ENCODE peak calls at places on chromosomes 3 and 15, in four cellular contexts. Q is PC-3, T is K562, Y is neural progenitor cell. W is an unnamed sample.

GRCh38 chr15:85112997-85113396 is 131.3 kb downstream of the PDE8A start:
- DNase-seq in Q (no peak), T (no peak), Y (no peak), W (no peak)

GRCh38 chr15:56244237-56244810 is 645 bp upstream of the RFX7 start:
- DNase-seq in Q (peak; percentile 19), T (peak; percentile 69), Y (peak; percentile 80), W (peak; percentile 84)

GRCh38 chr3:70064194-70064787 is 64.8 kb downstream of the SAMMSON start:
- DNase-seq in Q (peak; percentile 53), T (peak; percentile 15), Y (peak; percentile 47), W (peak; percentile 8)

GRCh38 chr15:83356516-83357399 is 72.3 kb upstream of the BNC1 start:
- DNase-seq in Q (no peak), T (no peak), Y (no peak), W (no peak)

GRCh38 chr15:74955796-74956647 is 550 bp downstream of the RPP25 start:
- DNase-seq in Q (no peak), T (peak; percentile 67), Y (peak; percentile 86), W (no peak)

GRCh38 chr3:159637895-159638542 is 350.6 kb upstream of the IL12A start:
- DNase-seq in Q (peak; percentile 86), T (no peak), Y (no peak), W (no peak)

GRCh38 chr3:29696311-29696710 is 415.4 kb downstream of the RBMS3 start:
- DNase-seq in Q (no peak), T (no peak), Y (no peak), W (no peak)

GRCh38 chr3:49807427-49808114 is 4.5 kb downstream of the INKA1 start:
- DNase-seq in Q (no peak), T (no peak), Y (no peak), W (no peak)

GRCh38 chr3:14876942-14877341 is 58.2 kb downstream of the FGD5 start:
- DNase-seq in Q (peak; percentile 28), T (no peak), Y (no peak), W (no peak)

GRCh38 chr3:135896613-135897012 is 68.9 kb upstream of the PPP2R3A start:
- DNase-seq in Q (peak; percentile 64), T (no peak), Y (no peak), W (no peak)

DNA sequence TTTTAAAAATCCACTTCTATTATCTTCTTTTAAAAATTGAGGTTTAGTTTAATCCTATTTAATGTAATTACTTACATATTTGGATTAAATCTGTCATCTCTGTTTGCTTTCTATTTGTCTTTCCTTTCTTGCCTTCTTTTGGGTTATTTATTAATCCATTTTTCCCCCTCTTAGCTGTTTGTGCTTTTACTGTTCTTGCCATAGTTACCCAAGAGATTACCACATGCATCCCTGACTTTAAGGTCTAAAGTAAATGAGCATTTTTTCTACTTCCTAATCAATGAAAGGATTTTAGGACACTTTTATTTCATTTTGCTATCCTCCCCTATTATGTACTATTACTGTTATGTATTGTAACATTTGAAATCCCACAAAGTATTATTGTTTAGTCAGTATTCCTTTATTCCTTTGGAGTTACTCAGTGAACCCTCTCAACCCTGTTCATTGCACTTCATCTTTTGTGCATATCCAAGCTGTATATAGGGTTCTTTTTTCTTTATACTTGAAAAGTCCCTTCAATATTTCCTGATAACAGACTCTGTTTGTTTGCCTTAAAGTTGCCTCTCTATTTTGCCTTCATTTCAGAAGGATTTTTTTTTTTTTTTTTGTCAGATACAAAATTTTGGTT is 62.7 kb downstream of the MEF2A start:
- DNase-seq in Q (no peak), T (no peak), Y (no peak), W (no peak)
- H3K79me2 ChIP-seq in Q (peaks cover 65% of the 10 kb centered on the region), T (no peaks in the 10 kb centered on the region), Y (peaks cover 91% of the 10 kb centered on the region), W (peaks cover 92% of the 10 kb centered on the region)

DNA sequence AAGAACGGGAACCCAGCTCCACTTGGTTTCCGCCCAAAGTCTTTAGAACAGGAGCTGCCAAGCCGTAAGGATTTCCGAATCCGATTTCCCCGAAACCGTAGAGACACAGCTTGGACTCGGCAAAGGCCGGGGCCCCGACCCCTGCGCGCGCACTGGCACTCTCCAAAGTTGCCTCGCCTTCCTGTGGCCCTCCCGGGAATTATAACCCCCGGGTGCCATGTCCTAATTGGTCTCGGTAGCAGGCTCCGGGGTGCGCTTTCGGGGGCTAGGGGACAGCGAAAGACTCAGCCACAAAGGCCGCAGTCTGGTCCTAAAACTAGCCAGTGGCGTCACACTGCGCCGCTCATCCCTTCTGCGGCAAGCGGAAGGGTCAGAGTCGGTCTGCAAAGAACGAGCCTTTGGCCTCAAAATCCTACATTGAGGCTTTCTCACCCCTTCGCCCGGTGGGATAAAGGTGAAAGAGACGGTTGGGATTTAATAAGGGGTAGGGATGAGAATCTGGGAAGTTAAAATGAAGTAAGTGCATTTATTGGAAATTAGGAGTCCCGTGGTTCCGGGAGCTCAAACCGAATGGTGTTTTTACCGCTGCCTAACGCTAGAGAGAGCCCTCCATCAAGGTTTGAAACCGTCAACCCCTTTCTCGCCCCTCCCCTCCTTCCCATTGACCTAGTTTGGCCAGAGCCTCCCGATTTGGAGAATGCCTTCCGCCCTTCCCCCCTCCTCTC is 6.7 kb downstream of the BCL6 start:
- DNase-seq in Q (peak; percentile 94), T (peak; percentile 84), Y (peak; percentile 95), W (peak; percentile 86)
- H3K79me2 ChIP-seq in Q (peaks cover 65% of the 10 kb centered on the region), T (peaks cover 16% of the 10 kb centered on the region), Y (peaks cover 17% of the 10 kb centered on the region), W (peaks cover 31% of the 10 kb centered on the region)

GRCh38 chr3:171442184-171442583 is 18.0 kb downstream of the TNIK start:
- DNase-seq in Q (no peak), T (no peak), Y (peak; percentile 55), W (no peak)
- H3K79me2 ChIP-seq in Q (no peaks in the 10 kb centered on the region), T (peaks cover 72% of the 10 kb centered on the region), Y (no peaks in the 10 kb centered on the region), W (no peaks in the 10 kb centered on the region)

GRCh38 chr3:63977893-63978292 is 45.4 kb downstream of the PSMD6 start:
- DNase-seq in Q (no peak), T (no peak), Y (no peak), W (no peak)

GRCh38 chr3:63980830-63981498 is 42.3 kb downstream of the PSMD6 start:
- DNase-seq in Q (no peak), T (no peak), Y (no peak), W (no peak)

GRCh38 chr3:63980019-63980418 is 43.3 kb downstream of the PSMD6 start:
- DNase-seq in Q (no peak), T (no peak), Y (no peak), W (no peak)

GRCh38 chr3:63976862-63977180 is 46.5 kb downstream of the PSMD6 start:
- DNase-seq in Q (no peak), T (no peak), Y (no peak), W (no peak)

GRCh38 chr3:63979093-63979492 is 44.2 kb downstream of the PSMD6 start:
- DNase-seq in Q (no peak), T (no peak), Y (no peak), W (no peak)
- H3K79me2 ChIP-seq in Q (no peaks in the 10 kb centered on the region), T (peaks cover 10% of the 10 kb centered on the region), Y (peaks cover 52% of the 10 kb centered on the region), W (peaks cover 64% of the 10 kb centered on the region)

GRCh38 chr15:89225588-89225987 is 4.2 kb upstream of the RLBP1 start:
- DNase-seq in Q (no peak), T (no peak), Y (no peak), W (no peak)

GRCh38 chr15:89227425-89227824 is 6.0 kb upstream of the RLBP1 start:
- DNase-seq in Q (no peak), T (no peak), Y (peak; percentile 21), W (no peak)

GRCh38 chr15:89231832-89232231 is 10.5 kb upstream of the RLBP1 start:
- DNase-seq in Q (no peak), T (no peak), Y (no peak), W (no peak)

GRCh38 chr15:89226359-89227221 is 5.2 kb upstream of the RLBP1 start:
- DNase-seq in Q (no peak), T (peak; percentile 77), Y (no peak), W (no peak)

GRCh38 chr15:89230277-89230676 is 8.9 kb upstream of the RLBP1 start:
- DNase-seq in Q (no peak), T (peak; percentile 62), Y (no peak), W (no peak)
- H3K79me2 ChIP-seq in Q (no peaks in the 10 kb centered on the region), T (no peaks in the 10 kb centered on the region), Y (no peaks in the 10 kb centered on the region), W (no peaks in the 10 kb centered on the region)

DNA sequence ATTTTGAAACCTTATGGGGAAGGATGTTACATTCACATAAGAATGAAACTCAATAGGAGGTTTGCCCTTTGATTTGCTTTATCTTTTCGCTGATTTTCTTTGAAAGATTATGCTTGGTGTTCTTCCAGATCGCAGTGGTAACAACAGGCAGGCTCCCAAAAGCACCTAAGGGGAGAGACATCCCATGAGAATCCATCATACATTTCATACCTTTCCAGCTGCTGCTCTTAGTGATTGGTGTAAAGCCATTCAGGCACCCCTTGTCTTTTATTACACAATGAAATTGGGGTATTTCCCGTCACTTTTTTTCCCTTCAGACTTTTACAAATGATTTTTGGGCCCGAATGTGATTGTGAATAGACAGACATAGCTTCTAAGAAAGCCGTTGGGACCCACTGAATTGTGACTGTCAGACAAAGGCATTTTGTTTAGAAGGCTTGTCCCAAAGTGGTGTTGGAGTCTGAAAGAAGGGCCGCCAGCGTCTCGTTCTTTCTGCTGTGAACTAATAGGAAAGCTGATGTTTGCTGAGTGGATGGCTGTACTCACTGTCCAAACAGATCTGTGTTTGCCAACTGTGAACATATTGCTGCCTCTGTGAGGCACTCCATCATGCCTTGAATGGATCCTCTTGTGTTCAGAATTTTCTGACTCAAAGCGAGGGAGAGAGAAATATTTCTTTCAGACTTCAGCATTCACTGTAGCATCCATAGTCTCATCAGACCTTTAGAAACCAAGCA is 164.3 kb downstream of the FNDC3B start:
- DNase-seq in Q (peak; percentile 78), T (no peak), Y (peak; percentile 42), W (no peak)
- H3K79me2 ChIP-seq in Q (peaks cover 73% of the 10 kb centered on the region), T (peaks cover 57% of the 10 kb centered on the region), Y (peaks cover 56% of the 10 kb centered on the region), W (no peaks in the 10 kb centered on the region)

GRCh38 chr3:73530030-73530411 is 94.7 kb downstream of the PDZRN3 start:
- DNase-seq in Q (no peak), T (no peak), Y (no peak), W (no peak)

GRCh38 chr3:73523661-73524060 is 101.1 kb downstream of the PDZRN3 start:
- DNase-seq in Q (no peak), T (no peak), Y (no peak), W (no peak)

GRCh38 chr3:73521936-73522335 is 102.8 kb downstream of the PDZRN3 start:
- DNase-seq in Q (no peak), T (no peak), Y (no peak), W (no peak)

GRCh38 chr3:73529280-73530029 is 95.3 kb downstream of the PDZRN3 start:
- DNase-seq in Q (no peak), T (no peak), Y (peak; percentile 55), W (no peak)

DNA sequence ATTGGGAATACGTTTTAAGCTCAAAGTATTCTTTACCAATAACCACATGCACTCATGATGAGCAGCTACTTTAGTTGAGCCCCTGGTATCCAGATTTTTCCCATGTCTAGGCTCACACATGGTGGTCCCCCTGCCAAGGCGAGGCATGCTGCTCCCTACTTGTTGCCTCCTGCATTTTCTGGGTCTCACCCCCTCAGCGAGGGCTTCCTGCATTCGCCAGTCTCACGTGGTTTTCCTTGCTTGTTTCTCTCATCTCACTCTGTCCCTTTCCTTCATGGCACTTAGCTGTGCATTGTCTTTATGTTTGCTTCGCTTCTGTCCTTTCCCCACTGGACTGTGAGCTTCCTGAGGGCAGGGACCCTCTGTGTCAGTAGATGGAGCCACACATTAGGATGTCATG is 99.2 kb downstream of the PDZRN3 start:
- DNase-seq in Q (no peak), T (no peak), Y (no peak), W (no peak)
- H3K79me2 ChIP-seq in Q (no peaks in the 10 kb centered on the region), T (no peaks in the 10 kb centered on the region), Y (no peaks in the 10 kb centered on the region), W (no peaks in the 10 kb centered on the region)

W was measured in DND-41.